ENCODE peak calls at places on chromosomes 5 and 9, in eight cellular contexts. Q is A673; W is effector CD4-positive, alpha-beta T cell; K is omental fat pad; R is sciatic nerve; N is EL; S is psoas muscle; U is spleen. B is an unnamed sample.
A peak's percentile ranks its signal among the peaks of the same experiment; 100 is the strongest.

GRCh38 chr9:133656211-133657119 is 20.3 kb downstream of the DBH start:
- DNase-seq in Q (no peak), S (no peak), N (no peak), W (peak; percentile 34), K (no peak), U (no peak), R (no peak), B (no peak)

GRCh38 chr5:116395178-116395577 is 179.4 kb downstream of the SEMA6A start:
- DNase-seq in S (no peak), R (no peak), N (no peak), U (no peak), K (no peak), Q (no peak), W (no peak), B (no peak)

GRCh38 chr9:88388203-88388885 is at the start of gene SPIN1:
- DNase-seq in S (peak; percentile 79), Q (peak; percentile 88), K (peak; percentile 30), W (peak; percentile 78), U (peak; percentile 96), N (peak; percentile 79), R (peak; percentile 91), B (peak; percentile 33)

GRCh38 chr5:122064992-122065391 is 13.1 kb downstream of the LOX start:
- DNase-seq in Q (no peak), W (no peak), N (peak; percentile 17), K (no peak), R (no peak), S (no peak), U (no peak), B (no peak)

GRCh38 chr9:133968428-133968827 is 23.7 kb downstream of the VAV2 start:
- DNase-seq in W (no peak), Q (no peak), S (no peak), K (no peak), R (no peak), N (no peak), U (peak; percentile 79), B (no peak)

GRCh38 chr5:132886064-132886823 is 12.8 kb downstream of the LEAP2 start:
- DNase-seq in K (no peak), N (no peak), W (no peak), U (no peak), Q (no peak), S (no peak), R (no peak), B (no peak)

GRCh38 chr9:127351182-127352166 is 45.5 kb upstream of the SLC2A8 start:
- DNase-seq in R (no peak), W (no peak), Q (no peak), N (no peak), K (no peak), S (no peak), U (no peak), B (no peak)

GRCh38 chr9:131234799-131235479 is 41.4 kb downstream of the FAM78A start:
- DNase-seq in S (no peak), R (no peak), W (no peak), Q (no peak), N (no peak), K (no peak), U (no peak), B (no peak)

GRCh38 chr9:133470427-133470924 is 8.4 kb downstream of the SLC2A6 start:
- DNase-seq in N (no peak), R (no peak), W (no peak), K (no peak), S (no peak), U (no peak), Q (no peak), B (no peak)

GRCh38 chr5:128838631-128839030 is 126.7 kb upstream of the SLC27A6 start:
- DNase-seq in W (no peak), N (no peak), Q (no peak), S (no peak), R (no peak), K (no peak), U (no peak), B (no peak)

GRCh38 chr5:62974623-62975022 is 396.0 kb downstream of the LRRC70 start:
- DNase-seq in W (no peak), Q (peak; percentile 30), U (no peak), S (no peak), N (no peak), K (no peak), R (no peak), B (no peak)

GRCh38 chr5:159655757-159656409 is 260.4 kb upstream of the ADRA1B start:
- DNase-seq in R (no peak), W (no peak), K (no peak), Q (no peak), S (no peak), N (no peak), U (no peak), B (no peak)

GRCh38 chr5:168714046-168714445 is 134.9 kb upstream of the PANK3 start:
- DNase-seq in W (no peak), U (no peak), N (peak; percentile 57), Q (no peak), S (no peak), R (no peak), K (no peak), B (no peak)

GRCh38 chr5:43065384-43066230 is 25.5 kb upstream of the ANXA2R start:
- DNase-seq in W (peak; percentile 16), S (peak; percentile 78), Q (peak; percentile 75), U (peak; percentile 89), N (peak; percentile 69), R (peak; percentile 74), K (no peak), B (peak; percentile 68)

GRCh38 chr9:131310833-131311554 is 21.5 kb downstream of the PLPP7 start:
- DNase-seq in U (peak; percentile 90), R (no peak), K (no peak), W (peak; percentile 53), N (no peak), S (peak; percentile 60), Q (no peak), B (peak; percentile 72)

GRCh38 chr5:151126199-151126645 is 31.4 kb downstream of the ANXA6 start:
- DNase-seq in R (peak; percentile 81), Q (peak; percentile 28), W (peak; percentile 63), K (peak; percentile 62), N (peak; percentile 57), S (peak; percentile 83), U (peak; percentile 95), B (peak; percentile 61)

GRCh38 chr5:105905392-105905791 is 1765.3 kb downstream of the EFNA5 start:
- DNase-seq in N (no peak), S (no peak), W (no peak), U (no peak), Q (peak; percentile 73), R (no peak), K (no peak), B (no peak)

GRCh38 chr5:172805736-172806255 is 28.3 kb upstream of the ERGIC1 start:
- DNase-seq in K (no peak), S (no peak), W (no peak), U (peak; percentile 79), R (no peak), Q (no peak), N (no peak), B (no peak)

GRCh38 chr9:133685653-133686504 is 49.7 kb downstream of the DBH start:
- DNase-seq in K (no peak), N (no peak), S (peak; percentile 8), W (no peak), R (no peak), U (peak; percentile 52), Q (no peak), B (no peak)

GRCh38 chr5:53170748-53171349 is 61.3 kb upstream of the MOCS2 start:
- DNase-seq in W (no peak), K (no peak), R (no peak), S (no peak), N (peak; percentile 53), Q (peak; percentile 17), U (no peak), B (no peak)

GRCh38 chr5:133870661-133871060 is 97.8 kb downstream of the C5orf15 start:
- DNase-seq in R (no peak), S (no peak), W (no peak), K (no peak), N (peak; percentile 72), Q (peak; percentile 84), U (no peak), B (no peak)

GRCh38 chr9:128916204-128916603 is 4.6 kb upstream of the PHYHD1 start:
- DNase-seq in Q (no peak), K (no peak), N (peak; percentile 73), R (no peak), W (no peak), U (no peak), S (peak; percentile 75), B (peak; percentile 59)

GRCh38 chr9:4861736-4862451 is 69.2 kb downstream of the RCL1 start:
- DNase-seq in W (no peak), S (no peak), U (no peak), N (no peak), K (no peak), Q (no peak), R (no peak), B (no peak)

GRCh38 chr5:38979535-38979934 is 94.7 kb downstream of the RICTOR start:
- DNase-seq in Q (no peak), R (no peak), W (no peak), N (no peak), U (no peak), S (no peak), K (no peak), B (no peak)

GRCh38 chr9:4011062-4011461 is 288.8 kb downstream of the GLIS3 start:
- DNase-seq in Q (no peak), K (no peak), N (no peak), S (no peak), R (no peak), U (no peak), W (no peak), B (no peak)

GRCh38 chr5:33969572-33970452 is 14.7 kb downstream of the SLC45A2 start:
- DNase-seq in N (peak; percentile 59), S (no peak), U (no peak), Q (peak; percentile 60), K (no peak), R (no peak), W (no peak), B (no peak)

GRCh38 chr5:93532370-93532769 is 48.6 kb downstream of the NR2F1-AS1 start:
- DNase-seq in Q (no peak), K (peak; percentile 32), W (no peak), U (no peak), N (peak; percentile 77), R (peak; percentile 88), S (peak; percentile 39), B (peak; percentile 66)

GRCh38 chr9:133708770-133709611 is 29.2 kb downstream of the SARDH start:
- DNase-seq in W (peak; percentile 65), R (no peak), U (peak; percentile 76), Q (no peak), S (no peak), N (no peak), K (no peak), B (no peak)

GRCh38 chr5:171813270-171813669 is 27.7 kb downstream of the SMIM23 start:
- DNase-seq in K (no peak), Q (no peak), N (no peak), U (no peak), S (no peak), R (no peak), W (no peak), B (no peak)

GRCh38 chr5:95076395-95077165 is 208.3 kb downstream of the MCTP1 start:
- DNase-seq in U (no peak), S (no peak), Q (peak; percentile 23), R (no peak), N (no peak), W (no peak), K (no peak), B (no peak)